ENCODE peak calls at places on chromosome 11, in ten cellular contexts. A is fibroblast of pulmonary artery, I is esophagus squamous epithelium, H is uterus, S is PC-9, Q is RWPE2, W is tibial nerve, D is lower leg skin, C is upper lobe of right lung, R is transverse colon. O is an unnamed sample.
A peak's percentile ranks its signal among the peaks of the same experiment; 100 is the strongest.

GRCh38 chr11:124834526-124835190 is 30.6 kb upstream of the ROBO3 start:
- DNase-seq in Q (no peak), I (no peak), A (no peak), W (no peak), H (no peak), R (no peak), S (peak; percentile 93), D (no peak), C (no peak), O (no peak)

GRCh38 chr11:82796970-82797594 is 63.4 kb upstream of the FAM181B start:
- DNase-seq in H (no peak), C (no peak), S (no peak), I (no peak), W (no peak), D (no peak), Q (no peak), A (no peak), R (peak; percentile 12), O (no peak)

GRCh38 chr11:109914809-109915653 is 178.2 kb upstream of the ZC3H12C start:
- DNase-seq in Q (no peak), C (no peak), I (no peak), W (no peak), R (no peak), S (peak; percentile 68), H (no peak), D (no peak), A (peak; percentile 48), O (no peak)

GRCh38 chr11:797300-798092 is 585 bp downstream of the SLC25A22 start:
- DNase-seq in R (peak; percentile 80), H (peak; percentile 78), S (peak; percentile 35), D (peak; percentile 93), Q (no peak), C (peak; percentile 88), A (peak; percentile 76), W (peak; percentile 48), I (no peak), O (peak; percentile 91)

GRCh38 chr11:129115652-129116585 is 76.2 kb downstream of the ARHGAP32 start:
- DNase-seq in S (peak; percentile 77), H (no peak), A (peak; percentile 63), R (no peak), Q (no peak), W (no peak), I (no peak), D (no peak), C (no peak), O (no peak)

GRCh38 chr11:100632970-100633452 is 54.1 kb upstream of the ARHGAP42 start:
- DNase-seq in R (peak; percentile 56), A (peak; percentile 69), D (peak; percentile 91), H (peak; percentile 33), C (peak; percentile 70), I (no peak), S (no peak), Q (no peak), W (peak; percentile 42), O (no peak)

GRCh38 chr11:8094656-8095055 is 13.6 kb downstream of the TUB start:
- DNase-seq in A (no peak), W (no peak), I (no peak), R (no peak), H (no peak), Q (peak; percentile 47), D (no peak), C (no peak), S (no peak), O (no peak)

GRCh38 chr11:44275241-44275640 is 34.7 kb downstream of the ALX4 start:
- DNase-seq in R (no peak), S (no peak), W (no peak), Q (no peak), A (no peak), H (no peak), C (peak; percentile 53), D (peak; percentile 61), I (no peak), O (no peak)

GRCh38 chr11:45794169-45794568 is 10.8 kb upstream of the SLC35C1 start:
- DNase-seq in A (no peak), S (no peak), Q (no peak), D (peak; percentile 71), R (no peak), W (no peak), H (no peak), I (no peak), C (no peak), O (no peak)

GRCh38 chr11:45788887-45789286 is 16.1 kb upstream of the SLC35C1 start:
- DNase-seq in H (no peak), C (no peak), A (no peak), D (no peak), I (no peak), Q (no peak), W (no peak), R (no peak), S (peak; percentile 20), O (no peak)

GRCh38 chr11:45795379-45795778 is 9.6 kb upstream of the SLC35C1 start:
- DNase-seq in R (no peak), W (no peak), S (no peak), Q (no peak), D (no peak), H (no peak), C (no peak), A (no peak), I (no peak), O (no peak)

GRCh38 chr11:45796461-45796861 is 8.5 kb upstream of the SLC35C1 start:
- DNase-seq in C (no peak), H (no peak), I (no peak), D (peak; percentile 77), A (no peak), Q (no peak), R (no peak), W (no peak), S (no peak), O (no peak)

DNA sequence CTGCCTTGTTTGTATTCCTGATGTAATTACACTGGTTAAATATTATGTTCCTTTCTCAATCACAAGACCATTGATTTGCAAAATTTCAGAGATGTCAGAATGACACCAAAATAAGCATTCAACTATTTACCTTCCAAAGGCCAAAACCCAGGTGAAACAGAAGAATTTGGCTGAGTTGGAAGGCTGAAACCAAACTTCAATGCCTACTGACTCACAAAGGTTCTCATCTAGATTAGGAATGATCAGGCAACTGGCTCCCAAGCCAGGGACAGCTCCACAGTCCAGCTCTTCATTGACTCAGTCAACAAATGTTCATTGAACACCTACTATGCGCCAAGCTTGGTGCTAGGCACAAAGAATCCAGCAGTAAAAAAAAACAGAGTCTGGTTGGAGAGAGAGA is 13.4 kb upstream of the SLC35C1 start:
- DNase-seq in Q (no peak), W (no peak), S (no peak), D (peak; percentile 31), R (no peak), I (no peak), C (no peak), A (no peak), H (no peak), O (no peak)
- TF ChIP-seq CTCF in Q (no peak), W (no peak), S (no peak), D (no peak), R (no peak), I (no peak), C (no peak), A (no peak), H (no peak), O (no peak)

DNA sequence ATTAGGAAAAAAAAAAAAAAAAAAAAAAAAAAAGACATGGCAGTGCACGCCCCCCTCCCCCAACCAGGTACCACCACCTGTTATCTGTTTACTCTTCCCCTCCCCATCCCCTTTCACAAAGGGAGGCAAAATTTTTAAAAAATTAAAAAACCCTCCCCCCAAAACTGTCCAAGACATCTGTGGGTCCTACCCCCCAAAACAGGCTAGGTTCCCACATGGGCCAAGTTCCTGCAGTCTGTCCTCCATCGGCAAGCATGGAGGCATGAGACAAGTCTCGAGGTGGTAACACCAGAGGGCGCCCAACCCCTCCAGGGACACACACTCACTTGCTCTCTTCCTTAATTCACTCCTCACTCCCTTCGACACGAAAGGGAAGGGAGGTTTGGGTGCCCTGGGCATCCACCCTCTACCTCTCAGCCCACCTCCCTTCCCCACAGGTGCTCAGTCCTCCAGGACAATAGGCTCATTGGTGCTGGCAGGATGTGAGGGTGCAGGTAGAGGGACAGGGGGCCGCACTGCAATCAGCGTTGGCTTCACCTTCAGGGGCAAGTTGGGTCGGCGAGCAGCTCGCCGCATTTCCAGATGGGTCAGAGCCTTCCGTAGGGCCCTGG is 2.2 kb upstream of the TUT1 start:
- DNase-seq in A (peak; percentile 85), I (no peak), D (peak; percentile 94), S (peak; percentile 60), W (peak; percentile 71), Q (no peak), C (peak; percentile 90), R (peak; percentile 87), H (peak; percentile 62), O (no peak)
- TF ChIP-seq CTCF in A (peak; percentile 72), I (peak; percentile 48), D (no peak), S (peak; percentile 69), W (peak; percentile 55), Q (peak; percentile 67), C (peak; percentile 60), R (peak; percentile 48), H (peak; percentile 47), O (peak; percentile 58)

GRCh38 chr11:108669261-108669660 is 4.4 kb downstream of the DDX10 start:
- DNase-seq in C (no peak), W (no peak), R (no peak), D (no peak), I (no peak), S (no peak), A (no peak), H (no peak), Q (no peak), O (no peak)

GRCh38 chr11:108663154-108663877 is 1.6 kb upstream of the DDX10 start:
- DNase-seq in D (no peak), I (no peak), W (no peak), R (no peak), Q (no peak), H (no peak), C (no peak), S (no peak), A (no peak), O (no peak)

GRCh38 chr11:108664730-108665525 is at the start of gene DDX10:
- DNase-seq in D (peak; percentile 99), Q (peak; percentile 93), C (peak; percentile 97), R (peak; percentile 99), S (peak; percentile 95), H (peak; percentile 99), A (peak; percentile 99), I (peak; percentile 82), W (peak; percentile 97), O (peak; percentile 99)

GRCh38 chr11:108664241-108664640 is 628 bp upstream of the DDX10 start:
- DNase-seq in D (no peak), C (no peak), R (no peak), W (no peak), H (peak; percentile 22), A (no peak), I (no peak), S (no peak), Q (no peak), O (no peak)

GRCh38 chr11:108666373-108666772 is 1.5 kb downstream of the DDX10 start:
- DNase-seq in D (no peak), I (no peak), Q (no peak), C (no peak), W (no peak), A (no peak), H (no peak), S (no peak), R (no peak), O (no peak)
- TF ChIP-seq CTCF in D (no peak), I (no peak), Q (no peak), C (no peak), W (no peak), A (no peak), H (no peak), S (no peak), R (no peak), O (no peak)

DNA sequence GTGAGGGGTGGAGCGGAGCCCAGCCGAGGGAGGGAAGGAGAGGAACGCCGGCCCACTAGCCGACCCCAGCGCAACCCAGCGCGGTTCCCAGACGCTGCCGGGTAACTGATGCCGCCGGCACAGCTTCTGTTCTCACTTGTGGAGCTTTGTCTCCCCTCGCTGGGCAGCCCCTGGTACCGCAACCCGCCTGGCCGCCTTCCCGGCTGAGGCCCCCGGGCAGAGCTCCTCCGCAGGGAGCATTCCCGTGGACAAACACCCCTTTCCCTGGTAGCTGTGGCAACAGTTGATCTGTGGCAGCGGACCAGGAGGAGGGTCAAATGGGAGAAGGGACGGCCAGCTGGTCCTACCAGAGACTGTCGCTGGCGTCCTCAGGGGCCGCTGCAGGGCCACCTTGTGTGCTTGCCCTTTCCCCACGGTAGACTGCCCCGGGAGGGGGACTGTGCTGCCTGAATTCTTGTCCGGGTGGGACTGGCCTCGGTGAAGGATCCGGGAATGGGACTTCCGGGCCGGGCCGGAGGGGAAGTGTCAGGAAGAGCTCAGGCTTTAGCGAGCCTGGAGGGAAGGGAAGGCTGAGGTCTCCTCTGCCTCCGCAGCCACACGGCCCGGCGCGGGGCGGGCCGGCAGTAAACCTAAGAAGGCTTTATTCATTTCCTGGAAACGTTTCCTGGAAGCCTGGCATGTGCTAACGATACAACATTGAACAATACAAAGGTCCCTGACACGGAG is 468.0 kb downstream of the OPCML start:
- DNase-seq in W (peak; percentile 20), S (no peak), D (peak; percentile 92), C (peak; percentile 85), Q (no peak), A (peak; percentile 44), I (no peak), H (peak; percentile 46), R (peak; percentile 29), O (peak; percentile 95)
- TF ChIP-seq CTCF in W (peak; percentile 62), S (no peak), D (no peak), C (peak; percentile 53), Q (peak; percentile 68), A (peak; percentile 33), I (peak; percentile 25), H (peak; percentile 68), R (peak; percentile 42), O (peak; percentile 90)